ENCODE peak calls at places on chromosomes 5 and 9, in five cellular contexts. One of them, this sample, is unnamed.

GRCh38 chr5:139808481-139809330 is 13.1 kb downstream of the PSD2 start:
- DNase-seq in right atrium auricular region: no peak
- DNase-seq in psoas muscle: no peak
- DNase-seq in tibial artery: no peak
- DNase-seq in CD4-positive, CD25-positive, alpha-beta regulatory T cell: peak
- DNase-seq in this sample: no peak

GRCh38 chr5:57028166-57028565 is 76.2 kb upstream of the MIER3 start:
- DNase-seq in right atrium auricular region: no peak
- DNase-seq in psoas muscle: no peak
- DNase-seq in tibial artery: no peak
- DNase-seq in CD4-positive, CD25-positive, alpha-beta regulatory T cell: no peak
- DNase-seq in this sample: no peak

GRCh38 chr5:71662381-71662780 is 56.7 kb upstream of the CARTPT start:
- DNase-seq in right atrium auricular region: no peak
- DNase-seq in psoas muscle: no peak
- DNase-seq in tibial artery: no peak
- DNase-seq in CD4-positive, CD25-positive, alpha-beta regulatory T cell: no peak
- DNase-seq in this sample: no peak

GRCh38 chr5:76384189-76384588 is 18.9 kb upstream of the IQGAP2 start:
- DNase-seq in right atrium auricular region: no peak
- DNase-seq in psoas muscle: no peak
- DNase-seq in tibial artery: no peak
- DNase-seq in CD4-positive, CD25-positive, alpha-beta regulatory T cell: no peak
- DNase-seq in this sample: no peak

GRCh38 chr5:8895599-8895998 is 650.3 kb downstream of the SEMA5A start:
- DNase-seq in right atrium auricular region: no peak
- DNase-seq in psoas muscle: no peak
- DNase-seq in tibial artery: no peak
- DNase-seq in CD4-positive, CD25-positive, alpha-beta regulatory T cell: no peak
- DNase-seq in this sample: no peak

GRCh38 chr9:109108318-109108717 is 11.4 kb downstream of the TMEM245 start:
- DNase-seq in right atrium auricular region: no peak
- DNase-seq in psoas muscle: no peak
- DNase-seq in tibial artery: no peak
- DNase-seq in CD4-positive, CD25-positive, alpha-beta regulatory T cell: no peak
- DNase-seq in this sample: no peak

GRCh38 chr5:161566081-161566480 is 19.6 kb upstream of the GABRB2 start:
- DNase-seq in right atrium auricular region: no peak
- DNase-seq in psoas muscle: no peak
- DNase-seq in tibial artery: no peak
- DNase-seq in CD4-positive, CD25-positive, alpha-beta regulatory T cell: no peak
- DNase-seq in this sample: no peak

GRCh38 chr9:6984941-6985578 is 227.3 kb downstream of the KDM4C start:
- DNase-seq in right atrium auricular region: no peak
- DNase-seq in psoas muscle: no peak
- DNase-seq in tibial artery: no peak
- DNase-seq in CD4-positive, CD25-positive, alpha-beta regulatory T cell: no peak
- DNase-seq in this sample: no peak

GRCh38 chr9:14585730-14586473 is 107.3 kb downstream of the ZDHHC21 start:
- DNase-seq in right atrium auricular region: no peak
- DNase-seq in psoas muscle: no peak
- DNase-seq in tibial artery: no peak
- DNase-seq in CD4-positive, CD25-positive, alpha-beta regulatory T cell: peak
- DNase-seq in this sample: no peak

GRCh38 chr9:119868694-119869093 is 499.5 kb upstream of the BRINP1 start:
- DNase-seq in right atrium auricular region: no peak
- DNase-seq in psoas muscle: no peak
- DNase-seq in tibial artery: no peak
- DNase-seq in CD4-positive, CD25-positive, alpha-beta regulatory T cell: no peak
- DNase-seq in this sample: no peak

GRCh38 chr9:68446836-68447235 is 90.4 kb downstream of the PGM5 start:
- DNase-seq in right atrium auricular region: no peak
- DNase-seq in psoas muscle: no peak
- DNase-seq in tibial artery: peak
- DNase-seq in CD4-positive, CD25-positive, alpha-beta regulatory T cell: no peak
- DNase-seq in this sample: no peak

GRCh38 chr5:58453326-58453725 is 6.6 kb downstream of the PLK2 start:
- DNase-seq in right atrium auricular region: no peak
- DNase-seq in psoas muscle: no peak
- DNase-seq in tibial artery: no peak
- DNase-seq in CD4-positive, CD25-positive, alpha-beta regulatory T cell: no peak
- DNase-seq in this sample: no peak
- H3K4me3 ChIP-seq in right atrium auricular region: no peak
- H3K4me3 ChIP-seq in psoas muscle: no peak
- H3K4me3 ChIP-seq in tibial artery: no peak
- H3K4me3 ChIP-seq in CD4-positive, CD25-positive, alpha-beta regulatory T cell: no peak
- H3K4me3 ChIP-seq in this sample: no peak

GRCh38 chr5:173744527-173744926 is 128.1 kb upstream of the BOD1 start:
- DNase-seq in right atrium auricular region: no peak
- DNase-seq in psoas muscle: no peak
- DNase-seq in tibial artery: no peak
- DNase-seq in CD4-positive, CD25-positive, alpha-beta regulatory T cell: no peak
- DNase-seq in this sample: no peak

GRCh38 chr5:173745123-173745522 is 128.7 kb upstream of the BOD1 start:
- DNase-seq in right atrium auricular region: no peak
- DNase-seq in psoas muscle: no peak
- DNase-seq in tibial artery: no peak
- DNase-seq in CD4-positive, CD25-positive, alpha-beta regulatory T cell: no peak
- DNase-seq in this sample: no peak

GRCh38 chr5:173746050-173746449 is 129.6 kb upstream of the BOD1 start:
- DNase-seq in right atrium auricular region: no peak
- DNase-seq in psoas muscle: no peak
- DNase-seq in tibial artery: no peak
- DNase-seq in CD4-positive, CD25-positive, alpha-beta regulatory T cell: no peak
- DNase-seq in this sample: no peak

GRCh38 chr5:173743641-173744343 is 127.3 kb upstream of the BOD1 start:
- DNase-seq in right atrium auricular region: no peak
- DNase-seq in psoas muscle: no peak
- DNase-seq in tibial artery: no peak
- DNase-seq in CD4-positive, CD25-positive, alpha-beta regulatory T cell: no peak
- DNase-seq in this sample: no peak

DNA sequence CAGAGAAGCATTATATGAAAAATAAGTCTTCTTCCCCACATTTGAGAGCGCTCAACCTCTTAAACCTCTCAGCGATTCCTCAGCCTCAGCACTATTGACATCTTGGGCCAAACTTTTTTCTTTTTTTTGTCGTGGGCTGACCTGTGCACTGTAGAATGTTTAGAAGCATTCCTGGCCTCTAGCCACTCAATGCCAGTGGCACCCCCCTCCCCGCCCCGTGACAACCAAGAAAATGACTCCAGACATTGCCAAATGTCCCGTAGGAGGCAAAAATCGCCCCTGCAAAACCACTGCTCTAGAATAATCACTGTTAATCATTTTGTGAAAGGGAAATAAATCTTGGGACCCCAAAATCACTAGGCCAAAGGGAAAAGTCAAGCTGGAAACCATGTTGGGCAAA is 129.1 kb upstream of the BOD1 start:
- DNase-seq in right atrium auricular region: no peak
- DNase-seq in psoas muscle: no peak
- DNase-seq in tibial artery: no peak
- DNase-seq in CD4-positive, CD25-positive, alpha-beta regulatory T cell: no peak
- DNase-seq in this sample: no peak
- H3K4me3 ChIP-seq in right atrium auricular region: no peak
- H3K4me3 ChIP-seq in psoas muscle: no peak
- H3K4me3 ChIP-seq in tibial artery: no peak
- H3K4me3 ChIP-seq in CD4-positive, CD25-positive, alpha-beta regulatory T cell: no peak
- H3K4me3 ChIP-seq in this sample: no peak

DNA sequence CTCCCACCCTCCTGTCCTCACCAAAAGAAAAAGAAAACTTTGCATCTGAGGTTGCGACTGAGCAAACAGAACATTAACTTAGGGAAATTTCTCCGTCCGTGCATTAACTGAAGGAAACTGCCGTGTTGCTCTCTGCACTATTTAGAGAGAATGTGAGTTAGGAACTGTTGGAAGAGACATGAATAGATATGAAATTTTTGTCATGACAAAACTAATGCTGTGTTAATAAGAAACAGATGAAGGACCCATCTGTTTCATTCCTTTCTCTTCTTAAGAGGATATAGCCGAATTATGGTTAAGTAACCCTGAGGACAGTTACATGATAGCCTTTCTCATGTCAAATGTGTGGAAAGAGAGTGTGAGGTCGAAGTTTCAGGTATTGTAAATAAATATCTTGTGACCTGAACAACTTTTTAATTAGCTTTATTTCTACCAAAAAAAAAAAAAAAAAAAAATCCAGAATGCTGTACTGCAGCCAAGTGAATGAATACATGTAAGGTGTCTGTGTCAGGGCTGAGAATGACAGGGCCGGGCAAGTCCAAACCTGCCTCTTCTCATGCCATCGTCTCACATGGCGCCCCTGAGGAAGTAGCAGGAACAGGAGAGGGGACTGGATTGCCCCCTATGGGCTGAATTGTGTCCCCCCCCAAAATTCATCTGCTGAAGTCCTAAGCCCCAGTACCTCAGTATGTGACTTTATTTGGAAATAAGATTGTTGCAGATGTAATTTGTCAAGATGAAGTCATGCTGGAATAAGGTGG is 35.6 kb upstream of the ANKRD33B start:
- DNase-seq in right atrium auricular region: no peak
- DNase-seq in psoas muscle: no peak
- DNase-seq in tibial artery: no peak
- DNase-seq in CD4-positive, CD25-positive, alpha-beta regulatory T cell: no peak
- DNase-seq in this sample: no peak
- H3K4me3 ChIP-seq in right atrium auricular region: no peak
- H3K4me3 ChIP-seq in psoas muscle: no peak
- H3K4me3 ChIP-seq in tibial artery: no peak
- H3K4me3 ChIP-seq in CD4-positive, CD25-positive, alpha-beta regulatory T cell: no peak
- H3K4me3 ChIP-seq in this sample: no peak

DNA sequence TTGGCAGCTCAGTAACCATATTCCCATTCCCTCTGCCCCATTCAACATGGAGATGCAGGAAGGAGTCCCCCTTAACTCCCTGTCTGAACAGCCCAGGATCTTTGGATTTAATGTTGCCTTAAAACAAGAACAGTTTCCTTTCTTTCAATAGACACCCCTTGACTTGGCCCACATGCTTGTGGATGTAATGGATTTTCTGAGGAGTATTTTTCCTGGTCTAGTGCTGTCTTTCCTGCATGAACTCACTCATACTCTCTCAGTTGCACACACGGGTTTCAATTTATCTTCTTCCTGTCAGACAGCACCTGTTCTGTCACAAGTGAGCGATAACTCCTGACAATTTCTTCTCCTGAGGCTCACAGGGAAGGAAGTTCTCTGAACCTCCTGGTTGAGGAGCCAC is 85.0 kb downstream of the ACER2 start:
- DNase-seq in right atrium auricular region: no peak
- DNase-seq in psoas muscle: no peak
- DNase-seq in tibial artery: no peak
- DNase-seq in CD4-positive, CD25-positive, alpha-beta regulatory T cell: no peak
- DNase-seq in this sample: no peak
- H3K4me3 ChIP-seq in right atrium auricular region: peak
- H3K4me3 ChIP-seq in psoas muscle: peak
- H3K4me3 ChIP-seq in tibial artery: no peak
- H3K4me3 ChIP-seq in CD4-positive, CD25-positive, alpha-beta regulatory T cell: no peak
- H3K4me3 ChIP-seq in this sample: peak

DNA sequence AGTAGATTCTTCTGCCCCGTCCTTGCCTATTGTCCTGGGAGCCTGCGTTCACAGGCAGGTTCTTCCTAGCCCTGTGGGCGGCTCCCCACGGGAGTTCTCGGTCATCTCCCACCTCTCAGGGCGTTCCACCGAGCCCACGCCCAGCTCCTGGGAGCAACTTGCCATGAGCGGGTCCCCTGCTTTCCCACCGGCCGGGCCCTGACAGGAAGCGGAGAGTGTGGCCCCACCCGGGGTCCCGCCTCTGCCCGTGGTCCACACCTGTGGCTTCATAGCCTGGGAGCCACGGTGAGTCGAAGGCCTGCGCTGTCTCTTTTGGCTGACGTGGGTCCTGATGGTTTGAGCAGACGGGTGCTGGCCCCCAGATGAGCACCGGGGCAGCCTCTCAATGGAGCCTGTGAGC is 43.2 kb downstream of the KCNT1 start:
- DNase-seq in right atrium auricular region: no peak
- DNase-seq in psoas muscle: no peak
- DNase-seq in tibial artery: no peak
- DNase-seq in CD4-positive, CD25-positive, alpha-beta regulatory T cell: no peak
- DNase-seq in this sample: no peak
- H3K4me3 ChIP-seq in right atrium auricular region: no peak
- H3K4me3 ChIP-seq in psoas muscle: peak
- H3K4me3 ChIP-seq in tibial artery: no peak
- H3K4me3 ChIP-seq in CD4-positive, CD25-positive, alpha-beta regulatory T cell: no peak
- H3K4me3 ChIP-seq in this sample: no peak

GRCh38 chr9:133981589-133981957 is 10.6 kb downstream of the VAV2 start:
- DNase-seq in right atrium auricular region: no peak
- DNase-seq in psoas muscle: no peak
- DNase-seq in tibial artery: no peak
- DNase-seq in CD4-positive, CD25-positive, alpha-beta regulatory T cell: no peak
- DNase-seq in this sample: no peak

GRCh38 chr9:133980864-133981588 is 11.1 kb downstream of the VAV2 start:
- DNase-seq in right atrium auricular region: no peak
- DNase-seq in psoas muscle: no peak
- DNase-seq in tibial artery: no peak
- DNase-seq in CD4-positive, CD25-positive, alpha-beta regulatory T cell: no peak
- DNase-seq in this sample: no peak

GRCh38 chr9:133978226-133979123 is 13.6 kb downstream of the VAV2 start:
- DNase-seq in right atrium auricular region: no peak
- DNase-seq in psoas muscle: no peak
- DNase-seq in tibial artery: no peak
- DNase-seq in CD4-positive, CD25-positive, alpha-beta regulatory T cell: no peak
- DNase-seq in this sample: no peak

GRCh38 chr9:133979124-133979920 is 12.8 kb downstream of the VAV2 start:
- DNase-seq in right atrium auricular region: no peak
- DNase-seq in psoas muscle: peak
- DNase-seq in tibial artery: peak
- DNase-seq in CD4-positive, CD25-positive, alpha-beta regulatory T cell: no peak
- DNase-seq in this sample: no peak

DNA sequence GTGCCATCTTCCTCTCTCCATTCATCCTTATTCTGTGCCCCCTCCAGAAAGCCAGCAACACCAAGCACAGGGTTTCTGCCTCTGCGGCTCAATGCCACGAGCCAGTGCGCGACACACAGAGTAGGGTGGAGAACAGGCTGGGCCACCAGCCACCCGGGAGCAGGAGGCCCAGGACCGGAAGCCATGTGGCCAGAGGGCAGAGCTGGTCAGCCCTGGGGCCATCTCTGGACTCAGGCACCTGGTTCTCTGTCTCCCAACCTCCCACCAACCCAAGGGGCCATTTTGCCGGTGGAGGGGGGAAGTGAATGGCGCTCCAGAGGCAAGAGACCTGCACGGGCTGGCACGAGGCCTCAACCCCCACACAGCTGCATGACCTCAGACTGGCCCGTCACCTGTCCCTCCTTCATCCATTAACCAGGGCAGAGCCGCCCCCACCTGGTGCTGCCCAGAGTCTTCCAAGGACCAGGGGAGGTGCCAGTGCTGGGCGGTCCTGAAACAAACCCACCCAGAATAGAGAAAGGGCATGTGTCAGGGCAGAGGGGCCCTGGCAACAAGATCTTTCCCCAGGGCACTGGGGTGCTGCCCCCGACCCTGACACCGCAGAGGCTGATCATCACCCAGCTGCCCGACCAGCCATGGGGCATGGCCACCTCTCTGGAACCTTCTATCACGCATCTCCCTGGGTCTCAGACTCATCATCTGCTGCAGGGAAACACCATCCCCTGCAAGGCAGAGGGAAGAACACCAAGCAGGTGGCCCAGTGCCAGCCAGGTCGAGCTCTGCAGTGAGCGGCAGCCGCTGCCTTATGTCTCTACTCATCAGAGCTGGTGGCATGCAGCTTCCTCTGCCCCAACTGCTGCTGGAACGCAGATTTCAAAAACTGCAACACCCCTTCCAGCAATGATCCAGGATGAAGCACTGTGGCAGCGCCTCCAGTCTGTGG is 11.9 kb downstream of the VAV2 start:
- DNase-seq in right atrium auricular region: no peak
- DNase-seq in psoas muscle: no peak
- DNase-seq in tibial artery: no peak
- DNase-seq in CD4-positive, CD25-positive, alpha-beta regulatory T cell: no peak
- DNase-seq in this sample: no peak
- H3K4me3 ChIP-seq in right atrium auricular region: peak
- H3K4me3 ChIP-seq in psoas muscle: no peak
- H3K4me3 ChIP-seq in tibial artery: peak
- H3K4me3 ChIP-seq in CD4-positive, CD25-positive, alpha-beta regulatory T cell: no peak
- H3K4me3 ChIP-seq in this sample: peak

This sample was measured in vagina.